ENCODE peak calls at places on chromosomes 2 and 18, in nine cellular contexts. Y, T, X, J, V, C, N, H and A are unnamed samples.
A peak's percentile ranks its signal among the peaks of the same experiment; 100 is the strongest.

GRCh38 chr18:61322265-61322873 is 10.9 kb upstream of the CDH20 start:
- DNase-seq in N (peak; percentile 72), Y (peak; percentile 83), C (peak; percentile 53), X (no peak), T (peak; percentile 52), V (peak; percentile 50), H (peak; percentile 54), J (peak; percentile 64), A (peak; percentile 77)

GRCh38 chr2:9528036-9528787 is 27.4 kb downstream of the ADAM17 start:
- DNase-seq in H (no peak), T (no peak), N (no peak), J (no peak), V (no peak), C (peak; percentile 17), X (no peak), Y (no peak), A (peak; percentile 33)

GRCh38 chr2:174344716-174345472 is 10.1 kb downstream of the SP9 start:
- DNase-seq in X (no peak), N (no peak), H (peak; percentile 63), V (peak; percentile 46), J (no peak), C (peak; percentile 57), T (peak; percentile 60), Y (peak; percentile 54), A (peak; percentile 53)

GRCh38 chr2:111162718-111163331 is 42.1 kb downstream of the BCL2L11 start:
- DNase-seq in Y (no peak), H (no peak), V (no peak), J (peak; percentile 14), T (no peak), C (peak; percentile 97), X (no peak), N (peak; percentile 8), A (no peak)

GRCh38 chr2:240871071-240871958 is 2.7 kb downstream of the AGXT start:
- DNase-seq in X (no peak), C (no peak), N (peak; percentile 34), T (no peak), H (no peak), J (no peak), Y (no peak), V (no peak), A (no peak)

GRCh38 chr2:235990344-235990743 is 177.8 kb downstream of the GBX2 start:
- DNase-seq in V (no peak), N (no peak), X (no peak), H (no peak), T (no peak), Y (no peak), C (no peak), J (no peak), A (no peak)

GRCh38 chr2:25808006-25808383 is 70.3 kb downstream of the ASXL2 start:
- DNase-seq in C (no peak), J (no peak), V (peak; percentile 69), T (peak; percentile 41), N (no peak), Y (no peak), H (no peak), X (no peak), A (no peak)

GRCh38 chr18:42781298-42781815 is 334.1 kb downstream of the RIT2 start:
- DNase-seq in C (no peak), N (no peak), J (no peak), Y (peak; percentile 18), X (no peak), V (no peak), H (no peak), T (no peak), A (no peak)

GRCh38 chr2:207275779-207276178 is 110.0 kb upstream of the KLF7 start:
- DNase-seq in J (no peak), T (no peak), N (no peak), V (no peak), C (no peak), X (no peak), H (no peak), Y (no peak), A (no peak)

DNA sequence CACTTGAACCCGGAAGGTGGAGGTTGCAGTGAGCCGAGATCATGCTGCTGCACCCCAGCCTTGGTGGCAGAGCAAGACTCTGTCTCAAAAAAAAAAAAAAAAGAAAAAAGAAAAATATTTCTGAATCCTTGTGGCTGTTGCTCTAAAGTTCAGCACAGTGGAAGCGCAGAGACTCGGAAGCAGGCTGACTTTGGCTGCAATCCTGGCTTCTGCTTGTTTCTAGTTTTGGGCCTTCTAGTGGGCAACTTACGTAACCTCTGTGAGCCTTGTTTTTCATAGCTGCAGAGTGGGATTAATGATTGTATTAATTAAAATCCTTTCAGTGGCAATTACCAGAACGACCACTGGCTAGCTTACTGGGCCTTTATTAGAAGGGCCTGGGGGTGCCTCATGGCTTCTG is 28.4 kb downstream of the GNLY start:
- DNase-seq in T (no peak), V (no peak), N (no peak), C (no peak), X (no peak), J (no peak), Y (no peak), H (no peak), A (no peak)
- TF ChIP-seq CTCF in T (no peak), V (no peak), N (no peak), C (no peak), X (no peak), J (no peak), Y (no peak), H (no peak), A (no peak)

DNA sequence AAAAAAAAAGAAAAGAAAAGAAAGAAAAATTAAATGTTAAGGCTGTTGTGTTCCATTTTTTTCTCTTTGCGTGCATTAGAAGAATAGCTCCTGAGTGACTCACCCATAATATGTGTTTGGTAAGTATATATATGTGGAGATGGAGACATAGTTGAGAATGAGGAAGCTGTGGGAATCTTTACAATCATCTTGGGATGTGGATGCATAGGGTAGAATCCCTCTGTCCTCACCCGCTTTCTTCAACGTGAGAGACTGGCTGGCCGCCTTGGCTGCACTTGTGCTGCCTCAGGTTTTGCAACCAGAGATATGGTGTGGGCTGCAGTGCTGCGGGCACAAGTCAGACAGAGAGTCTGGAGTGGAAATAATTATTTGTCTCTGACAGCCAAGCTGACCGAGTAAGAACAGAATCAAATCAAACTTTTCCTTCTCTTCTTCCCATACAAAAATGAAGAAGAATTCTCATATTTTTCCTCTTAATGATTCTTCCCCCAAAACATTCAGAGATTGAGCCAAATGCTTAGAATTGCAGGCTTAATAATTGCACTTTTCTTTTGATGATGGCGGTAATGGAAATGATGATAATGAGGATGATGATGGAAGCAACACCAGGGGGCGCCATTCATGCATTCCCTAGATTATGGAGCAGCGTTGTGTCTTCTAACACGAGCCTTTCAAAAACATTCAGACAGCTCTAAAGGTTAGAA is 48.5 kb downstream of the SERPINB7 start:
- DNase-seq in T (peak; percentile 62), X (no peak), V (no peak), Y (peak; percentile 40), C (peak; percentile 12), H (peak; percentile 6), J (peak; percentile 18), N (peak; percentile 27), A (peak; percentile 24)
- TF ChIP-seq CTCF in T (peak; percentile 79), X (no peak), V (peak; percentile 43), Y (peak; percentile 63), C (peak; percentile 34), H (peak; percentile 34), J (peak; percentile 36), N (no peak), A (peak; percentile 41)

GRCh38 chr2:191301971-191302370 is 56.8 kb downstream of the MYO1B start:
- DNase-seq in T (no peak), N (no peak), C (no peak), J (no peak), H (no peak), X (no peak), V (no peak), Y (no peak), A (no peak)

GRCh38 chr2:191303349-191304005 is 58.3 kb downstream of the MYO1B start:
- DNase-seq in N (no peak), V (no peak), C (no peak), T (no peak), Y (no peak), J (no peak), H (no peak), X (no peak), A (no peak)

GRCh38 chr2:191299866-191300265 is 54.7 kb downstream of the MYO1B start:
- DNase-seq in N (no peak), X (no peak), H (no peak), Y (no peak), T (no peak), J (no peak), V (peak; percentile 82), C (peak; percentile 18), A (no peak)

GRCh38 chr2:191304939-191305875 is 60.0 kb downstream of the MYO1B start:
- DNase-seq in N (no peak), J (no peak), C (peak; percentile 21), X (peak; percentile 41), Y (peak; percentile 49), T (peak; percentile 37), H (peak; percentile 97), V (peak; percentile 96), A (peak; percentile 95)

DNA sequence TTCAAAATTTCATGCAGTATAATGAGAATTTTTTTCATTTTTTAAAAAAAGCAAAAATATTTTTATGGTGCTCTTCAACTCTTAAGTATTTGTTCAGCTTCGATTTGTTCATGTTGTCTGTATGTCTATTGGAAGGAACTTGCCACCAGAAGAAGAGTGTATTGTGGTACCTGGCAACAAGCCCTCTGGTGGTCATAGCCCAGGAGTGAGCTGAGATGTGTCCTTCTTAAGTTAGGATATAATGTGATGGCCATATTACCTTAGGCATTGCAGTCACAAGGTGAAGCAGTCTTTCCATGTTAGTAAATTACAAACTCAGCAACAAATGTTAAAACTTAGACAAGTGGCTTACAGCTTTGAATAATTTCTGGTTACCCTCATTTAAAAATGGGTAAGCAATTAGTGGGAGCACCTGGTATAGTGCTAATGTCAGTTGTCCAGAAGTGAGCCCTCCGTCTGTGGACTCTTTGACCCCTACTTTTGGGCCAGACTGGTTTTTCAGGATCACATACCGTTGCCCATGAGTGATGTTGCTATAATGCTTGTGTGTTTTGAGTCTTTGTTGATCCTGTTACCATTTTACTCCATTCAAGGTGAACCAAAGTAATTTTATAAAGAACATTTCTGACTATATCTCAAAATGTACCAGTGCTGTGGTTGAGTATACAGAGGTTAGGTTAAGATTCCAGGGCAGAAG is 57.4 kb downstream of the MYO1B start:
- DNase-seq in H (no peak), C (peak; percentile 17), N (peak; percentile 18), X (no peak), J (peak; percentile 35), Y (peak; percentile 17), T (no peak), V (no peak), A (peak; percentile 50)
- TF ChIP-seq CTCF in H (no peak), C (peak; percentile 25), N (no peak), X (no peak), J (peak; percentile 67), Y (peak; percentile 40), T (peak; percentile 57), V (peak; percentile 14), A (peak; percentile 50)

GRCh38 chr2:170118641-170119040 is 59.3 kb upstream of the MYO3B start:
- DNase-seq in N (no peak), J (no peak), T (no peak), C (no peak), X (no peak), H (no peak), Y (no peak), V (no peak), A (no peak)

GRCh38 chr2:170121689-170122088 is 56.3 kb upstream of the MYO3B start:
- DNase-seq in T (no peak), H (no peak), J (no peak), X (no peak), V (no peak), N (no peak), Y (no peak), C (no peak), A (no peak)

GRCh38 chr2:170122883-170123547 is 54.9 kb upstream of the MYO3B start:
- DNase-seq in T (peak; percentile 17), Y (no peak), C (peak; percentile 34), J (no peak), H (peak; percentile 44), X (no peak), N (no peak), V (no peak), A (peak; percentile 52)

GRCh38 chr2:170123593-170123992 is 54.4 kb upstream of the MYO3B start:
- DNase-seq in N (no peak), Y (no peak), H (peak; percentile 5), X (no peak), T (no peak), V (no peak), C (no peak), J (no peak), A (peak; percentile 40)
- TF ChIP-seq CTCF in N (no peak), Y (no peak), H (no peak), X (no peak), T (no peak), V (peak; percentile 2), C (no peak), J (no peak), A (peak; percentile 38)